ENCODE peak calls at places on chromosomes 5 and 9, in four cellular contexts. One of them, this sample, is unnamed.

GRCh38 chr5:17129093-17129492 is 88.3 kb upstream of the BASP1 start:
- DNase-seq in sigmoid colon: no peak
- DNase-seq in adrenal gland: peak
- DNase-seq in cardiac muscle cell: no peak
- DNase-seq in this sample: no peak

GRCh38 chr9:94178927-94179326 is 80.2 kb upstream of the ZNF169 start:
- DNase-seq in sigmoid colon: no peak
- DNase-seq in cardiac muscle cell: no peak
- DNase-seq in adrenal gland: no peak
- DNase-seq in this sample: no peak

GRCh38 chr5:173331956-173332479 is 3.8 kb upstream of the STC2 start:
- DNase-seq in sigmoid colon: peak
- DNase-seq in adrenal gland: peak
- DNase-seq in cardiac muscle cell: peak
- DNase-seq in this sample: peak

GRCh38 chr9:123617286-123617685 is 261.3 kb downstream of the CRB2 start:
- DNase-seq in adrenal gland: no peak
- DNase-seq in cardiac muscle cell: no peak
- DNase-seq in sigmoid colon: no peak
- DNase-seq in this sample: no peak

GRCh38 chr5:116135344-116135743 is 50.5 kb downstream of the COMMD10 start:
- DNase-seq in cardiac muscle cell: no peak
- DNase-seq in sigmoid colon: no peak
- DNase-seq in adrenal gland: no peak
- DNase-seq in this sample: peak

GRCh38 chr5:73822989-73823339 is 197.0 kb downstream of the ARHGEF28 start:
- DNase-seq in cardiac muscle cell: no peak
- DNase-seq in sigmoid colon: no peak
- DNase-seq in adrenal gland: no peak
- DNase-seq in this sample: no peak

GRCh38 chr9:27353405-27354229 is 56.7 kb upstream of the EQTN start:
- DNase-seq in cardiac muscle cell: no peak
- DNase-seq in sigmoid colon: no peak
- DNase-seq in adrenal gland: no peak
- DNase-seq in this sample: peak

GRCh38 chr5:73266309-73266708 is 93.3 kb downstream of the TMEM174 start:
- DNase-seq in cardiac muscle cell: no peak
- DNase-seq in adrenal gland: no peak
- DNase-seq in sigmoid colon: no peak
- DNase-seq in this sample: no peak

GRCh38 chr9:126119731-126120130 is 206.9 kb upstream of the MVB12B start:
- DNase-seq in adrenal gland: no peak
- DNase-seq in cardiac muscle cell: no peak
- DNase-seq in sigmoid colon: no peak
- DNase-seq in this sample: no peak

GRCh38 chr5:98605010-98605425 is 168.4 kb upstream of the RGMB start:
- DNase-seq in adrenal gland: no peak
- DNase-seq in sigmoid colon: no peak
- DNase-seq in cardiac muscle cell: no peak
- DNase-seq in this sample: no peak

GRCh38 chr9:115593587-115594091 is 475.7 kb upstream of the TNC start:
- DNase-seq in sigmoid colon: no peak
- DNase-seq in adrenal gland: no peak
- DNase-seq in cardiac muscle cell: peak
- DNase-seq in this sample: no peak

GRCh38 chr5:16540421-16540820 is 74.8 kb upstream of the ZNF622 start:
- DNase-seq in adrenal gland: no peak
- DNase-seq in sigmoid colon: no peak
- DNase-seq in cardiac muscle cell: no peak
- DNase-seq in this sample: no peak

GRCh38 chr5:151153766-151154272 is 3.8 kb downstream of the ANXA6 start:
- DNase-seq in adrenal gland: no peak
- DNase-seq in cardiac muscle cell: no peak
- DNase-seq in sigmoid colon: no peak
- DNase-seq in this sample: peak

GRCh38 chr9:117081641-117082317 is 333.1 kb downstream of the ASTN2 start:
- DNase-seq in adrenal gland: no peak
- DNase-seq in sigmoid colon: no peak
- DNase-seq in cardiac muscle cell: no peak
- DNase-seq in this sample: no peak

GRCh38 chr9:133948571-133949485 is 43.3 kb downstream of the VAV2 start:
- DNase-seq in adrenal gland: no peak
- DNase-seq in cardiac muscle cell: no peak
- DNase-seq in sigmoid colon: no peak
- DNase-seq in this sample: no peak

GRCh38 chr9:132977626-132978450 is 656 bp upstream of the GFI1B start:
- DNase-seq in cardiac muscle cell: peak
- DNase-seq in sigmoid colon: no peak
- DNase-seq in adrenal gland: peak
- DNase-seq in this sample: peak

GRCh38 chr9:68844623-68845612 is 139.9 kb downstream of the PIP5K1B start:
- DNase-seq in sigmoid colon: no peak
- DNase-seq in adrenal gland: no peak
- DNase-seq in cardiac muscle cell: peak
- DNase-seq in this sample: peak

DNA sequence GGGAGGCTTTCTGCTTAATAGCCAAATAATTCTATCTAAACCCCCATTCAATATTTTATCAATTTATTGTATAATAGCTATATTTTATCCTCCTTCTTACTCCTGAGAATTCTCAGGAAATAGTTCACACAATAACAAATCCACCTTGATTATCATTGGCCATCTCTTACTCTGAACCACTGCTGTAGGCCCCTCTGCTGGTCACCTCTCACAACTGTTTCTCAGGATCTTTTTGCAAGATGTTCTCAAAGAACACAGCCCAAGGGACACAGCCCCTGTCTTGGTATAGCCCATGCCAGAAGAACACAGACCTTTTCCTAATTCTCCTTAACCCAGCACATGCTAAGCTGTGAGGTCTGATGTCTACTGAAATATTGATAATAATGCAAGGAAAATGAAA is 74.9 kb upstream of the HTR4 start:
- DNase-seq in adrenal gland: no peak
- DNase-seq in cardiac muscle cell: peak
- DNase-seq in sigmoid colon: no peak
- DNase-seq in this sample: no peak
- TF ChIP-seq CTCF in adrenal gland: no peak
- TF ChIP-seq CTCF in cardiac muscle cell: peak
- TF ChIP-seq CTCF in sigmoid colon: peak
- TF ChIP-seq CTCF in this sample: no peak

DNA sequence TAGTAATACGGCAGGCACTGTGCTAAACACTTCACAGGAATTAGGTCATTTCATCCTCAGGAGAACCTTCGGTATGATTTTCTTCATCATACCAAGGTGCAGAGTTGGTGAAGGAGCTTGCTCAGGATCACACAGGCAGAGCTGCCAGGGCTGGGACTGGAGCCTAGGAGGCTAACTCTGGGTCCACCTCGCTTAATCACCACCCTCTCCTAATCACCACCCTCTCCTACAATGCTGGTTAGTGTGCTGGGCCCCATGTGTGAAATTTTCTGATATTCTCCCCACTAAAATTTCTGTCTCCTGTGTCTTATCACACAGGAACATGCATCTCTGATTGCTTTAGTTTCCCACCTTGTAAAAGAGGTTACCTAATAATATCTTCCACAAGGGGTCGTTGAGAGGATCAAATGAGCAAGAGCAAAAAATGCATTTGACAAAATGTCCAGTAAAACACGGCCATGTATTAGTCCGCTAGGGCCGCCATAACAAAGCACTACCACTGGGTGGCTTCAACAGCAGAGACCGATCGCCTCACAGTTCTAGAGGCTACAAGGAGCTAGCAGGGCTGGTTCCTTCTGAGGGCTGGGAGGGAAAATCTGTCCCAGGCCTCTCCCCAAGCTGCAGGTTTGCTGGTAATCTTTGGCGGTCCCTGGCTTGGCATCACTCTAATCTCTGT is 128.2 kb upstream of the NFIB start:
- DNase-seq in cardiac muscle cell: peak
- DNase-seq in adrenal gland: no peak
- DNase-seq in sigmoid colon: no peak
- DNase-seq in this sample: no peak
- TF ChIP-seq CTCF in cardiac muscle cell: peak
- TF ChIP-seq CTCF in adrenal gland: no peak
- TF ChIP-seq CTCF in sigmoid colon: no peak
- TF ChIP-seq CTCF in this sample: no peak

GRCh38 chr5:10133830-10134229 is 115.9 kb downstream of the ATPSCKMT start:
- DNase-seq in sigmoid colon: no peak
- DNase-seq in adrenal gland: no peak
- DNase-seq in cardiac muscle cell: no peak
- DNase-seq in this sample: no peak
- TF ChIP-seq CTCF in sigmoid colon: no peak
- TF ChIP-seq CTCF in adrenal gland: no peak
- TF ChIP-seq CTCF in cardiac muscle cell: no peak
- TF ChIP-seq CTCF in this sample: no peak

GRCh38 chr9:106286249-106286648 is 576.7 kb upstream of the ZNF462 start:
- DNase-seq in sigmoid colon: no peak
- DNase-seq in adrenal gland: peak
- DNase-seq in cardiac muscle cell: peak
- DNase-seq in this sample: no peak
- TF ChIP-seq CTCF in sigmoid colon: no peak
- TF ChIP-seq CTCF in adrenal gland: no peak
- TF ChIP-seq CTCF in cardiac muscle cell: peak
- TF ChIP-seq CTCF in this sample: no peak

This sample was measured in activated CD8-positive, alpha-beta T cell treated with anti-CD3 and anti-CD28 coated beads for 36 hours.